ENCODE peak calls at places on chromosome 3, in five cellular contexts. V is AG09309, U is fibroblast of villous mesenchyme, S is suprapubic skin, N is right lobe of liver. Z is an unnamed sample.
A peak's percentile ranks its signal among the peaks of the same experiment; 100 is the strongest.

GRCh38 chr3:184732133-184732532 is 20.3 kb upstream of the MAGEF1 start:
- DNase-seq in N (no peak), U (no peak), V (no peak), S (peak; percentile 38), Z (no peak)

GRCh38 chr3:23888617-23889228 is 28.1 kb downstream of the NKIRAS1 start:
- DNase-seq in N (no peak), S (no peak), U (peak; percentile 62), V (no peak), Z (no peak)

GRCh38 chr3:49205154-49205788 is 33.9 kb downstream of the KLHDC8B start:
- DNase-seq in V (no peak), N (no peak), U (no peak), S (no peak), Z (no peak)

GRCh38 chr3:106758459-106758858 is 618.8 kb upstream of the CCDC54 start:
- DNase-seq in V (no peak), S (no peak), U (no peak), N (no peak), Z (no peak)

GRCh38 chr3:84108442-84108971 is 850.3 kb upstream of the CADM2 start:
- DNase-seq in V (no peak), U (peak; percentile 1), S (no peak), N (no peak), Z (peak; percentile 87)

GRCh38 chr3:119294889-119295769 is 946 bp downstream of the ARHGAP31 start:
- DNase-seq in U (peak; percentile 51), N (no peak), V (no peak), S (peak; percentile 82), Z (no peak)

GRCh38 chr3:42014949-42015533 is 53.1 kb upstream of the ULK4 start:
- DNase-seq in U (peak; percentile 52), S (peak; percentile 84), V (no peak), N (peak; percentile 80), Z (no peak)

GRCh38 chr3:21484323-21485154 is 266.5 kb downstream of the ZNF385D start:
- DNase-seq in N (peak; percentile 21), U (peak; percentile 65), S (no peak), V (no peak), Z (no peak)

GRCh38 chr3:170602556-170602955 is 16.7 kb upstream of the SLC7A14 start:
- DNase-seq in S (no peak), V (no peak), N (no peak), U (no peak), Z (no peak)

GRCh38 chr3:32571192-32571485 is 481 bp upstream of the DYNC1LI1 start:
- DNase-seq in S (no peak), U (no peak), V (no peak), N (no peak), Z (peak; percentile 2)

GRCh38 chr3:186921578-186921977 is 8.7 kb upstream of the ST6GAL1 start:
- DNase-seq in U (no peak), N (no peak), V (no peak), S (no peak), Z (no peak)

GRCh38 chr3:139113231-139113749 is 68.6 kb upstream of the PRR23C start:
- DNase-seq in U (no peak), V (no peak), N (no peak), S (no peak), Z (no peak)

GRCh38 chr3:59774613-59775012 is 724.8 kb upstream of the CFAP20DC start:
- DNase-seq in N (no peak), U (peak; percentile 82), S (no peak), V (peak; percentile 74), Z (peak; percentile 50)

GRCh38 chr3:81995334-81995733 is 233.9 kb upstream of the GBE1 start:
- DNase-seq in N (no peak), U (no peak), V (no peak), S (no peak), Z (no peak)

DNA sequence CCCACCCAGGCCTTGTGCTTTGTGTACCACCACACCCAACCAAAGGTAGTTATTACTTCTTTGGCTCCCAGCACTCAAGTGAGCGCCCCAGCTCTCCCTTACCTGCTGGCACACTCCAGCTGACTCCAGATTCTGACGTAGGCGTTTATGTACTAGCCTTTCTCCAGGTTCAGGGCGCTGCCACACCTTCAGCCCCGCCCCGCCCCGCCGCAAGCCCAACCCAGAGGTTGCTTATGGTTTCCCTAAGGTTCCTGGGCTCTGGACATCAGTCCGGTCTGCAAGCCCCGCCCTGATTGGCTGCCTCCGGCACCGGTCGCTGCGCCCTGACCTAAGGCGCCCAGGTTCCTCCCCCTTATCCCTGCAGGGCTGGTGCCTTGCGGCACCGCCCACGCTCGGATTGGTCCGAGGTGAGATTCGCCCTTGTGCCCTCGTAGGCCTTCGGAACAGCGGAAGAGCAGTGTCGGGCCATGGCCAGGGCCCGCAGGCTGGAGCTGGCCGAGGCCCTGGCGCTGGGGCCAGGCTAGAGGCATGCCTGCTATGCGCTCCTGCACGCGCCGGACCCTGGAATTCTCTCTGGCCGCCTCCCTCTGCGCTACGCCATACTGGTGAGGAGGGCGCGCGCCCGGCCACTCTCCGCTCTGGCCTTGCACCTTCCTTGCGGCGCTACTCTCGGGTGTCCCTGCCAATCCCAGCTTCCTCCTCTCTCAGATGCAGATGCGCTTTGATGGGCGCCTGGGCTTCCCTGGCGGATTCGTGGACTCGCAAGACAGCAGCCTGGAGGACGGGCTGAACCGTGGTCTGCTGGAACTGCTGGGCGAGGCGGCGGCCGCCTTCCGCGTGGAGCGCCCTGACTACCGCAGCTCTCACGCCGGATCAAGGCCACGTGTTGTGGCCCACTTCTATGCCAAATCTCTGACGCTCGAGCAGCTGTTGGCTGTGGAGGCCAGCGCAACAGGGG is 19.8 kb upstream of the NUDT16 start:
- DNase-seq in S (peak; percentile 84), V (no peak), U (peak; percentile 53), N (peak; percentile 98), Z (peak; percentile 55)
- H3K4me3 ChIP-seq in S (peak overlapping the region; percentile 55), V (peak overlapping the region; percentile 14), U (peak overlapping the region; percentile 58), N (peak overlapping the region; percentile 78), Z (peak overlapping the region; percentile 57)

GRCh38 chr3:117160176-117160575 is 450.6 kb downstream of the TUSC7 start:
- DNase-seq in U (no peak), V (no peak), N (no peak), S (no peak), Z (no peak)
- TF ChIP-seq CTCF in U (no peak), V (no peak), N (no peak), S (no peak), Z (no peak)

GRCh38 chr3:127134887-127135240 is 58.1 kb upstream of the PRR23E start:
- DNase-seq in V (no peak), S (no peak), U (no peak), N (no peak), Z (no peak)
- H3K4me3 ChIP-seq in V (no peak overlapping the region), S (peak overlapping the region; percentile 44), U (no peak overlapping the region), N (no peak overlapping the region), Z (no peak overlapping the region)

GRCh38 chr3:123804676-123805075 is 79.5 kb downstream of the MYLK start:
- DNase-seq in V (no peak), N (no peak), U (no peak), S (no peak), Z (no peak)

GRCh38 chr3:123801474-123801873 is 82.7 kb downstream of the MYLK start:
- DNase-seq in V (no peak), N (no peak), S (no peak), U (no peak), Z (no peak)

GRCh38 chr3:123805504-123805903 is 78.6 kb downstream of the MYLK start:
- DNase-seq in U (no peak), V (no peak), N (no peak), S (no peak), Z (no peak)

GRCh38 chr3:123802007-123802630 is 82.0 kb downstream of the MYLK start:
- DNase-seq in N (no peak), S (no peak), V (no peak), U (no peak), Z (no peak)

GRCh38 chr3:123803521-123803920 is 80.6 kb downstream of the MYLK start:
- DNase-seq in V (no peak), U (no peak), S (no peak), N (no peak), Z (no peak)
- TF ChIP-seq CTCF in V (no peak), U (no peak), S (no peak), N (no peak), Z (peak; percentile 12)

DNA sequence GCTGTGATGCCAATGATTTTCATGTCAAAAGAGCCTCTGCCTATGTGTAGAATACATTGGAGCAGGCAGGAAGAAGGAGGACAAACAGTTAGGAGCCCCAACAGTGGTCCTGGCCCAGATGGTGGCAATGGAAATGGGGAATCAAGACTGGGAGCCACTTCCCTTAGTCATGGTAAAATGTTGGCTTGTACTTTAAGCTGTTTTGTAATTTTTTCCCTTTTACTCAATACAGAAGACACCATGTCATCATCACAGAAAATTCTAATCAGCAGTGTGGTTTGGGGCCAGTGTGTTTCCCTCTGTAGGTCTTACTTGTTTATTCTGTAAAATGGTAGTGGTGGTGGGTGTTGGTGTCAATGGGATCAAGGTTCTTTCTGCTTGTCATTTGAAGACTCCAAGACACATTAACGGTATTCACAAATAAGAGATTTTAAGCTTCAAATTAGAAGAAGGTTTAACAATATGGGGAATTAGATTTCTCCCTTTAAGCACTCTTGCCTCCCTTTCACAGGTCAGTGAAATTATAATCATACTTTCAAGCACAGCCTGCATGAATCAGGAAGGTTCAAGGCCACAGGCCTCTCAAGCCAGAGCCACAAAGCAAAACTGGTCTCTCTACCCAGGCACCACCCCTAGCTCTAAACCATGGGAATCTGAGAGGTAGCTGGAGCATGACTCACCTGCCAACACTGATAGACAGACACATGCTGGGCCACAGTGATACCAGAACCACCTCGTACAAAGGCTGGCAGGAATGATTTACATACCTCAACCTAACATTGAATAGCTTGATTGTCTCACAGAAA is 24.9 kb downstream of the SIAH2 start:
- DNase-seq in V (no peak), N (no peak), S (no peak), U (peak; percentile 46), Z (no peak)
- H3K4me3 ChIP-seq in V (no peak overlapping the region), N (no peak overlapping the region), S (no peak overlapping the region), U (no peak overlapping the region), Z (no peak overlapping the region)

DNA sequence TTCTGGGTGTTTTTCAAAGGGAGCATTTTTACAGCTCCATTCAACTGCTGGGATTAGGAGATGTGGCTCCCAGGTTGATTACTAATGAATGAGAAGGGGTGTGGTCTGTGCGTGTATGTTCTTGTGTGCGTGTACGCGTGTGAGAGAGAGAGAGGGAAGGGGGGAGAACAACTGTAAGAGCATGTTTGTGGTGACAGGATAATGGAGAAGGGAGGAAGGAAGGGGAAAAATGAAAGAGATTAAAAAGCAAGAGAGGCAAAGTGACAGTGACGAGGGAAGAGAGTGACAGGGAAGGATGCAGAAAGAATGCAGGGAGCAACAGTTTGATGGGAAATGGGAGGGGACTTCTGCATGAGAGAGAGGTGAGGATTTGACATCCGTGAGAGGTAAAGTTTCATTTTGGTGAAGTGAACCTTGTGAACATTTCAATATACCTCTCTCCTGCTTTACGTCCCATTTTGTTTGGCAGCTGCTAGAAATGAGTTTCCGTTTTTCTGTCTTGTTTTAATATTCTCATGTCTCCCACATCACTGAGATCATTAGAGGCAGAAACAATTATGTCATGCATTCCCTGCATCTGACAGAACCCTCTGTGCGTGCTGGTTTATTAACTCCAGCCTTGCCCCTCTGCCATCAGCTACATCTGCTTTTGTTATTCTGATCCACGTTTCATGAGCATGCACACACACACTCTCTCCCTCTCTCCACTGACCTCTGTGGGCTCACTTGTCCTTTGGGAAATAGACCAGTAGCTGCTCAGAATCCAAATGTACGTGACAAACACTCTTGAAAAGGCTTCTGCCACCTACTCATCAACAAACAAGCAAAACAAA is 161.6 kb downstream of the GAP43 start:
- DNase-seq in U (no peak), N (no peak), V (peak; percentile 93), S (no peak), Z (no peak)
- TF ChIP-seq CTCF in U (no peak), N (no peak), V (no peak), S (no peak), Z (no peak)

DNA sequence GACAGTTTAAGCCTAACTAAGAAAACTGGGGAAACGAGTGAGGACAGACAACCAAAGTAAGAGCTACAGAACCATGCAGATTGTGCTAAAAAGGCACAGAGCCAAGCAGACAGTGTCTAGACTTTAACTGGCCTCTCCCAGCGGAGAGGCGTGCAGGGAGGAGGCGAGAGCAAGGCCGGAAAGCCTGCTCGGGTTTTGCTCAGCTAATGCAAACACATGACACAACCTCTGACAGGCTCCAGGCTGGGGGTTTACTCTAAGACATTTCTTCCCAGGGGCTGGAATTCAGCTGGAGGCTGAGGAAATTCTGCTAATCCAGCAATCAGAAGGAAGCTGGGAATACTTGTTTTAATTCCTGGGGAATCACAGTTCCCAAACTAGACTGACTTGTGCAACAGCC is 11.8 kb downstream of the FSTL1 start:
- DNase-seq in S (no peak), N (peak; percentile 64), U (peak; percentile 98), V (no peak), Z (peak; percentile 95)
- H3K4me3 ChIP-seq in S (no peak overlapping the region), N (no peak overlapping the region), U (no peak overlapping the region), V (no peak overlapping the region), Z (no peak overlapping the region)

Z was measured in retinal pigment epithelial cell.